ENCODE peak calls at places on chromosomes 16 and 17, in eight cellular contexts. H is right lobe of liver, R is lower leg skin, C is A549, T is prostate gland, O is heart left ventricle, Y is testis, V is tibial nerve. J is an unnamed sample.

GRCh38 chr16:64253114-64253513 is 868.7 kb downstream of the CDH11 start:
- DNase-seq in R (no peak), C (no peak), T (no peak), Y (no peak), O (no peak), H (no peak), V (no peak), J (no peak)

GRCh38 chr16:85490971-85491771 is 122.0 kb upstream of the GSE1 start:
- DNase-seq in R (no peak), T (no peak), C (peak), V (no peak), H (no peak), O (no peak), Y (peak), J (peak)

GRCh38 chr16:11257131-11257938 is 1.3 kb upstream of the SOCS1 start:
- DNase-seq in V (peak), C (peak), O (peak), R (peak), H (peak), T (peak), Y (peak), J (peak)

GRCh38 chr16:57720142-57720575 is 15.4 kb upstream of the KATNB1 start:
- DNase-seq in O (no peak), V (no peak), T (peak), R (no peak), H (peak), C (peak), Y (peak), J (peak)

GRCh38 chr16:28202147-28202746 is 9.5 kb downstream of the XPO6 start:
- DNase-seq in H (no peak), V (no peak), T (no peak), O (no peak), Y (no peak), R (no peak), C (peak), J (peak)

GRCh38 chr17:35214192-35214591 is 20.0 kb upstream of the SLC35G3 start:
- DNase-seq in Y (no peak), R (no peak), C (no peak), T (no peak), V (no peak), H (no peak), O (no peak), J (no peak)

GRCh38 chr16:72422308-72422897 is 250.4 kb upstream of the PMFBP1 start:
- DNase-seq in V (no peak), T (no peak), H (no peak), Y (no peak), R (no peak), O (no peak), C (no peak), J (no peak)

GRCh38 chr16:86590501-86591144 is 12.3 kb downstream of the FOXL1 start:
- DNase-seq in O (no peak), V (no peak), Y (no peak), H (no peak), R (no peak), C (peak), T (no peak), J (no peak)

GRCh38 chr16:22397459-22397858 is 23.0 kb upstream of the CDR2 start:
- DNase-seq in V (no peak), T (no peak), H (no peak), Y (no peak), O (no peak), R (no peak), C (no peak), J (no peak)

GRCh38 chr17:42276609-42277341 is 584 bp upstream of the STAT5B start:
- DNase-seq in R (peak), O (peak), C (peak), T (no peak), Y (peak), V (peak), H (peak), J (peak)

GRCh38 chr16:60203525-60204124 is 1469.5 kb upstream of the GOT2 start:
- DNase-seq in T (no peak), C (peak), O (no peak), H (no peak), Y (no peak), V (no peak), R (no peak), J (peak)

GRCh38 chr17:4205917-4206316 is 57.9 kb downstream of the ANKFY1 start:
- DNase-seq in H (no peak), V (no peak), C (no peak), O (no peak), R (no peak), T (no peak), Y (no peak), J (no peak)

GRCh38 chr16:77450790-77451487 is 16.1 kb upstream of the ADAMTS18 start:
- DNase-seq in C (no peak), R (no peak), H (no peak), O (no peak), Y (no peak), V (no peak), T (no peak), J (no peak)

GRCh38 chr16:72247821-72248253 is 75.9 kb upstream of the PMFBP1 start:
- DNase-seq in Y (peak), R (peak), H (no peak), T (no peak), V (no peak), C (no peak), O (no peak), J (no peak)

GRCh38 chr17:61325382-61326073 is 74.1 kb upstream of the TBX2 start:
- DNase-seq in V (no peak), C (no peak), R (no peak), Y (no peak), O (no peak), H (no peak), T (no peak), J (no peak)

GRCh38 chr17:50196826-50197225 is 4.6 kb downstream of the COL1A1 start:
- DNase-seq in O (no peak), T (no peak), C (no peak), V (no peak), Y (no peak), H (no peak), R (no peak), J (no peak)

GRCh38 chr17:2093349-2093748 is 38.4 kb downstream of the HIC1 start:
- DNase-seq in O (no peak), Y (no peak), H (no peak), R (no peak), C (no peak), T (no peak), V (no peak), J (peak)

GRCh38 chr17:63998050-63998720 is at the start of gene PRR29:
- DNase-seq in Y (peak), V (no peak), O (peak), C (peak), R (no peak), T (peak), H (peak), J (peak)

GRCh38 chr16:52408197-52408845 is 138.6 kb downstream of the TOX3 start:
- DNase-seq in Y (no peak), H (no peak), O (no peak), C (no peak), R (no peak), V (no peak), T (no peak), J (no peak)

GRCh38 chr16:27776556-27776955 is 226.6 kb downstream of the KATNIP start:
- DNase-seq in T (no peak), R (no peak), O (no peak), Y (no peak), C (no peak), V (no peak), H (peak), J (no peak)

GRCh38 chr17:27888945-27889344 is 4.2 kb downstream of the LYRM9 start:
- DNase-seq in O (no peak), R (no peak), V (no peak), T (no peak), Y (no peak), H (no peak), C (no peak), J (no peak)

GRCh38 chr17:67515490-67516088 is 138.5 kb downstream of the PITPNC1 start:
- DNase-seq in C (no peak), T (no peak), O (no peak), V (no peak), Y (no peak), R (no peak), H (no peak), J (no peak)

GRCh38 chr17:53390575-53390974 is 432.2 kb upstream of the KIF2B start:
- DNase-seq in O (no peak), Y (no peak), R (no peak), H (no peak), T (no peak), V (no peak), C (no peak), J (no peak)

GRCh38 chr16:18055411-18055916 is 281.1 kb downstream of the NPIPA8 start:
- DNase-seq in H (no peak), C (no peak), T (no peak), V (no peak), O (no peak), R (no peak), Y (no peak), J (no peak)

GRCh38 chr16:65117701-65118448 is 4.0 kb downstream of the CDH11 start:
- DNase-seq in R (peak), V (peak), O (no peak), Y (peak), T (peak), C (peak), H (peak), J (peak)

GRCh38 chr17:72423718-72424117 is 302.9 kb downstream of the SOX9 start:
- DNase-seq in O (no peak), T (no peak), C (no peak), Y (no peak), R (no peak), V (no peak), H (no peak), J (no peak)

GRCh38 chr17:28720247-28720996 is 637 bp downstream of the RPL23A start:
- DNase-seq in Y (no peak), O (no peak), R (no peak), H (no peak), T (no peak), V (no peak), C (no peak), J (peak)

GRCh38 chr16:89115216-89115949 is 21.7 kb downstream of the ACSF3 start:
- DNase-seq in R (peak), H (peak), C (no peak), T (peak), O (peak), V (peak), Y (peak), J (peak)

GRCh38 chr16:88355389-88356123 is 27.2 kb upstream of the ZNF469 start:
- DNase-seq in T (no peak), R (no peak), V (no peak), H (peak), C (no peak), O (peak), Y (no peak), J (no peak)

DNA sequence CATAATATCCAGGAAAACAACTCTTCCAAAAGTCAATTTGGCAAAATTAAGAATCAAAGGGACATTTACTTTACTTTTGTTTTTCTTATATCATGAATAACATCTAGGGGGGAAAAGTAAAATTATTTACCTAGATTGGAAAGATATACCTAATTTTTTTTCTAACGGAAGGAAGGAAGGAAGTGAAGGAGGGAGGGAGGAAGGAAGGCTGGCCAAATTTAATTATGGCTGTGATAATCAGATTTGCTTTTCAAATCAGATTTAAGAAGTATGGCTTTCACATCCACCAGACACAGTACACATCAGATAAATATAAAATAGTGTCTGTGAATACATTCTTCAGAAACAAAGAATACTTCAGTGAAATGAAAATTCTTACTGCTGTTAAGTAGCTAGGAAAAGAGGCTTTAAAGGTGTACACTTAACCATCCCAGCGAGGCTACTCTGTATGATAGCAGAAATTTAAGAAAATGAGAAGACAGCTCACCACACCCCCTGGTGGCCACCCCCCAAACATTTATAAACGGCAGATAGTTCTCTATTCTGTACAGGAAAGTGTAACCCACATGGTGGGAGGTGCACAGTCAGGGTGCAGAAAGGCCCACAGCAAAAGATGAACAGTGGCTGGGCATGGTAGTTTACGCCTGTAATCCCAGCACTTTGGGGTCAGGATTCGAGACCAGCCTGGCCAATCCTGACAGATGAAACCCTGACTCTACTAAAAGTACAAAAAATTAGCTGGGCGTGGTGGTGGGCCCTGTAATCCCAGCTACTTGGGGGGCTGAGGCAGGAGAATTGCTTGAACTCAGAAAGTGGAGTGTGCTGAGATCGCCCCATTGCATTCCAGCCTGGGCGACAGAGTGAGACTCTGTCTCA is 150.9 kb downstream of the SSH2 start:
- DNase-seq in H (peak), O (peak), V (peak), Y (peak), T (peak), C (peak), R (peak), J (peak)
- TF ChIP-seq POLR2A in H (no peak), O (no peak), V (no peak), Y (no peak), T (no peak), C (no peak), R (no peak), J (no peak)

GRCh38 chr17:41231731-41232130 is 518 bp upstream of the KRTAP9-3 start:
- DNase-seq in Y (no peak), H (no peak), O (no peak), V (no peak), R (no peak), C (no peak), T (no peak), J (no peak)
- TF ChIP-seq POLR2A in Y (no peak), H (no peak), O (no peak), V (no peak), R (no peak), C (no peak), T (no peak), J (no peak)

GRCh38 chr17:981292-981658 is 1.7 kb upstream of the NXN start:
- DNase-seq in R (no peak), V (no peak), T (no peak), C (no peak), Y (no peak), O (no peak), H (no peak), J (no peak)

GRCh38 chr17:979211-979538 is 401 bp downstream of the NXN start:
- DNase-seq in V (no peak), H (peak), C (no peak), R (no peak), O (no peak), T (no peak), Y (no peak), J (no peak)

GRCh38 chr17:978110-979093 is 1.2 kb downstream of the NXN start:
- DNase-seq in T (no peak), Y (no peak), C (no peak), H (peak), V (no peak), O (peak), R (no peak), J (no peak)

GRCh38 chr17:980406-981291 is 1.1 kb upstream of the NXN start:
- DNase-seq in C (peak), O (peak), R (peak), H (peak), V (peak), T (peak), Y (peak), J (peak)

GRCh38 chr17:979539-980405 is at the start of gene NXN:
- DNase-seq in V (peak), H (peak), C (peak), T (peak), O (peak), R (peak), Y (peak), J (peak)
- TF ChIP-seq POLR2A in V (no peak), H (peak), C (peak), T (peak), O (peak), R (no peak), Y (no peak), J (no peak)

GRCh38 chr17:78375401-78376079 is 2.9 kb upstream of the PGS1 start:
- DNase-seq in H (peak), T (no peak), C (peak), Y (no peak), R (no peak), V (no peak), O (no peak), J (no peak)
- TF ChIP-seq POLR2A in H (no peak), T (no peak), C (no peak), Y (no peak), R (no peak), V (no peak), O (no peak), J (no peak)

GRCh38 chr16:31094424-31095120 is at the start of gene VKORC1:
- DNase-seq in H (peak), O (peak), T (peak), V (peak), C (peak), Y (peak), R (peak), J (peak)
- TF ChIP-seq POLR2A in H (peak), O (peak), T (peak), V (peak), C (peak), Y (no peak), R (no peak), J (peak)

GRCh38 chr17:74945543-74945942 is 9.8 kb downstream of the OTOP3 start:
- DNase-seq in R (no peak), Y (no peak), O (no peak), C (no peak), V (no peak), H (no peak), T (no peak), J (no peak)
- TF ChIP-seq POLR2A in R (no peak), Y (no peak), O (no peak), C (no peak), V (no peak), H (no peak), T (no peak), J (no peak)

DNA sequence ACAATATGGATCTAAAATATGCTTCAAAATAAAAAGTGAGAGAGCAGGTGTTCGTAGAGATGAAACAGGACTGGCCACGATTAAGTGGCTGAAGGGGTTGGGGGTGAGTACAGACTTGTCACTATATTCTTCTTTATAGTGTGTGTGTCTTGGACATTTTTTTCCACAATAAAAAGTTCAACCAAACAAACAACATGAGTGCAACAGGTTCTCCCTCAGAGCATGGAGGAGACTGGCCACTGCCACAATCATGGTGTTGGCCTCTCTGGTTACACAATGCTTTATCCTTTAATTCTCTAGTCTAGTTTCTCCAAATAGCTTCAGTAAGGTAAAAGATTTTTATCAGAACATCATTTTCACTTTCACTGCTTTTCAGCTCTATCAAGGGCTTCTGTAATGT is 109.3 kb downstream of the PARN start:
- DNase-seq in T (no peak), V (no peak), Y (no peak), H (no peak), O (no peak), C (no peak), R (no peak), J (no peak)
- TF ChIP-seq POLR2A in T (no peak), V (no peak), Y (no peak), H (no peak), O (no peak), C (no peak), R (no peak), J (no peak)

J was measured in erythroblast.